ENCODE peak calls at places on chromosomes 3 and 15, in six cellular contexts. U is GF-D8; A is ELR; Y is retina; F is activated CD8-positive, alpha-beta memory T cell treated with anti-CD3 and anti-CD28 coated beads for 1 hour; E is NCI-H345. M is an unnamed sample.

GRCh38 chr15:31327674-31328424 is 1.2 kb downstream of the KLF13 start:
- DNase-seq in U (no peak), A (peak; percentile 45), Y (peak; percentile 82), F (no peak), E (peak; percentile 81), M (peak; percentile 29)

GRCh38 chr3:37028329-37028728 is 35.0 kb downstream of the MLH1 start:
- DNase-seq in U (no peak), A (no peak), Y (no peak), F (no peak), E (no peak), M (no peak)

GRCh38 chr3:183281126-183281797 is 28.2 kb downstream of the B3GNT5 start:
- DNase-seq in U (no peak), A (no peak), Y (no peak), F (no peak), E (no peak), M (no peak)

GRCh38 chr3:155596614-155597013 is 148.3 kb downstream of the PLCH1 start:
- DNase-seq in U (no peak), A (no peak), Y (no peak), F (no peak), E (no peak), M (no peak)

GRCh38 chr15:70023064-70023768 is 74.5 kb downstream of the TLE3 start:
- DNase-seq in U (no peak), A (peak; percentile 85), Y (no peak), F (peak; percentile 27), E (peak; percentile 47), M (no peak)

GRCh38 chr3:169460035-169460434 is 203.5 kb downstream of the MECOM start:
- DNase-seq in U (no peak), A (no peak), Y (no peak), F (no peak), E (no peak), M (no peak)

GRCh38 chr3:163924600-163924999 is 1153.7 kb downstream of the SI start:
- DNase-seq in U (no peak), A (no peak), Y (no peak), F (no peak), E (peak; percentile 10), M (peak; percentile 91)

GRCh38 chr3:193590088-193590856 is 2.7 kb upstream of the OPA1 start:
- DNase-seq in U (no peak), A (peak; percentile 92), Y (no peak), F (no peak), E (no peak), M (no peak)

GRCh38 chr15:50066202-50066601 is 52.8 kb downstream of the ATP8B4 start:
- DNase-seq in U (peak; percentile 7), A (peak; percentile 44), Y (no peak), F (no peak), E (no peak), M (no peak)

GRCh38 chr3:149224736-149225594 is 3.3 kb upstream of the CP start:
- DNase-seq in U (no peak), A (peak; percentile 95), Y (peak; percentile 13), F (no peak), E (no peak), M (no peak)